ENCODE peak calls at places on chromosomes 2 and 18, in six cellular contexts. J, C, P, Z, K and F are unnamed samples.

GRCh38 chr2:201858781-201859180 is 52.4 kb downstream of the CDK15 start:
- ATAC-seq in C (no peak), K (no peak), P (peak), J (no peak), Z (no peak), F (peak)

GRCh38 chr2:10995366-10995970 is 83.7 kb downstream of the KCNF1 start:
- ATAC-seq in Z (no peak), C (no peak), K (no peak), P (no peak), J (no peak), F (no peak)

GRCh38 chr2:39266139-39266805 is 22.5 kb upstream of the CDKL4 start:
- ATAC-seq in J (no peak), P (peak), C (no peak), K (no peak), Z (no peak), F (no peak)

GRCh38 chr2:234710587-234710986 is 213.7 kb upstream of the ARL4C start:
- ATAC-seq in K (peak), J (no peak), C (no peak), P (no peak), Z (peak), F (no peak)

GRCh38 chr2:23651187-23651983 is 266.4 kb downstream of the KLHL29 start:
- ATAC-seq in K (peak), J (peak), P (peak), Z (no peak), C (no peak), F (no peak)

GRCh38 chr2:84181927-84182326 is 277.2 kb downstream of the SUCLG1 start:
- ATAC-seq in C (no peak), Z (no peak), K (peak), P (no peak), J (no peak), F (no peak)

GRCh38 chr18:54774971-54775665 is 53.2 kb upstream of the RAB27B start:
- ATAC-seq in K (no peak), Z (no peak), J (no peak), P (no peak), C (no peak), F (no peak)

GRCh38 chr18:21678897-21679296 is 25.7 kb downstream of the ABHD3 start:
- ATAC-seq in K (no peak), C (no peak), P (no peak), J (no peak), Z (no peak), F (no peak)

GRCh38 chr2:62407838-62408589 is 98.0 kb downstream of the TMEM17 start:
- ATAC-seq in P (no peak), K (no peak), Z (no peak), C (no peak), J (no peak), F (no peak)

GRCh38 chr18:42821492-42821891 is 294.0 kb downstream of the RIT2 start:
- ATAC-seq in J (no peak), C (no peak), Z (no peak), K (no peak), P (no peak), F (no peak)

DNA sequence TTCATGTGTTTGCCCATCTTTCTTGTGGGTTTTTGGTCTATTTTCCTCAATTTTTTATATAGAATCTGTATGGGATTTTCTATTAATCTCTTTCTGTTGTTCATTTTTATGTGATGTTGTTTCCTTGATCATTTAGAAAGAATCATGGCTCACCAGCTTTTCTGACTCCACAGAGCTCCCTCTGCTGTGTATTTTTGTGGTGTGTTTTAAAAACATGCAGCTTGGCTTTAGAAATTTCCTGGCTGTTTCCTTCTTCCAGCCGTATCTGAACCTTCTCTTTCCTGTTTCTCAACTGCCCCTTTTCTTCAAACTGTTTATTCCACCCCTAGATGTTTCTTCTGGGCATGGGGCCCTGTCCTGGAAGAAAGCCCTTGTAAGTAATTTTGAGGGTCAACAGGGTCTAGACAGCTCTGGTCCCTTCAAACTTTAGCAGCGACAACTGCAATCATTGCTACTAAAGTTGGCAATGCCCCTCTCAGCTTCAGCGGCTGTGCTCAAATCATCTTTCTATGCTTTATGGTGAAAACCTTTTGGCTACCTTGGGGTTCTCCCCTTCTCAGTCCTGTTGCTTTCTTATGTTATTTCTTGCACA is 17.6 kb upstream of the COPS8 start:
- ATAC-seq in J (no peak), P (peak), C (no peak), Z (no peak), K (no peak), F (no peak)
- TF ChIP-seq CTCF in J (no peak), P (no peak), C (no peak), Z (no peak), K (no peak), F (no peak)

GRCh38 chr2:230071421-230071820 is 2.7 kb upstream of the SLC16A14 start:
- ATAC-seq in C (no peak), Z (peak), J (no peak), P (no peak), K (no peak), F (no peak)
- TF ChIP-seq CTCF in C (no peak), Z (no peak), J (no peak), P (no peak), K (no peak), F (no peak)

DNA sequence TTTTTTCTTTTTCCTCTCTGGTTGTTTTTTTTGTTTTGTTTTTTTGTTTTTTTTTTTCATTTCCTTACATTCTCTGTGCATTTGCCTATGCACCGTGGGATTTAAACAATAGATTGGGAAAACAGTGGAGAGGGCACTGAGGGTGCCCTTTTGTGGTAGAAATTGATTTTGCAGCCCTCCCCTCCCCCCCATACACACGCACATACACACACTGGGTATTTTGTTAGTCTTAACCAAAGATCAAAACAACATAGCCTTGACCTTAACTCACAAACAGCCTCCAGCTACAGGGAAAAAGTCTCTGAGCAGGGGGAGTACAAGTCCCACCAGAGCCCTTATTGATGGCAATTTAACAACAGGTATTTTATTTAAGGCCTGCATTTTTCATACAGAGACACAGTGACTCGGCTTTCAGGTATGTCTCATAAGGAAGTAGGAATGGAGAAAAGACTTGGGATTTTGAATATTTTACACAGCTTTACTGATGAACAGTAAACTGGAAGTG is 266.6 kb downstream of the ANAPC1 start:
- ATAC-seq in K (peak), P (peak), C (no peak), J (no peak), Z (peak), F (no peak)
- TF ChIP-seq CTCF in K (peak), P (no peak), C (no peak), J (no peak), Z (no peak), F (no peak)

GRCh38 chr18:70205421-70206397 is at the start of gene RTTN:
- ATAC-seq in Z (peak), K (peak), C (peak), P (peak), J (peak), F (peak)

DNA sequence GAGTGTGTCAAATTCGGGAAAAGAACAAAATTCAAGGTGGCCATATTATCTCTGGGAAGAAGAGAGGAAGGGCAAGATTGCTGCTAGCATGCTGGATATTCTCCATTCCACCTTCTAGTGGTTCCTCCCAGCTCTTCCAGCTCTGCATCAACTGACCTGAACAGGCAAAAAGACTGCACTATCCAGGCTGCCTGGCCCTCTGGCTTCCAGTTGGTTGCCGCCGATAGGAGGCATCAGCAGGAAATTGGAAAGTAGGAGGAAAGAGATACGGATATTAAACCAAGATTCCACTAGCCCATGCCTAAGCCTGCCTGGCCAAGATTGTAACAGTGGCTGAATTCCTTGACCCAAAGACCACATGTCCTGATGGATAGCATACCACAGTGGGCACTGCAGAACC is 1.7 kb upstream of the RTTN start:
- ATAC-seq in P (no peak), J (no peak), K (no peak), Z (no peak), C (no peak), F (no peak)
- TF ChIP-seq CTCF in P (no peak), J (no peak), K (no peak), Z (no peak), C (no peak), F (no peak)

GRCh38 chr2:171687287-171688128 is at the start of gene DYNC1I2:
- ATAC-seq in Z (peak), C (peak), K (peak), P (peak), J (peak), F (peak)
- TF ChIP-seq CTCF in Z (no peak), C (no peak), K (peak), P (no peak), J (no peak), F (no peak)